ENCODE peak calls at places on chromosomes 6 and 20, in six cellular contexts. One of them, this sample, is unnamed.

GRCh38 chr20:8375898-8376297 is 243.8 kb downstream of the PLCB1 start:
- DNase-seq in fibroblast of lung: no peak
- DNase-seq in cardiac muscle cell: no peak
- DNase-seq in endothelial cell of umbilical vein: no peak
- DNase-seq in foreskin fibroblast: no peak
- DNase-seq in body of pancreas: no peak
- DNase-seq in this sample: no peak

GRCh38 chr6:41615311-41615710 is 23.0 kb upstream of the MDFI start:
- DNase-seq in cardiac muscle cell: no peak
- DNase-seq in fibroblast of lung: no peak
- DNase-seq in endothelial cell of umbilical vein: no peak
- DNase-seq in body of pancreas: no peak
- DNase-seq in foreskin fibroblast: no peak
- DNase-seq in this sample: no peak

GRCh38 chr20:32495217-32495565 is 89.9 kb downstream of the NOL4L start:
- DNase-seq in fibroblast of lung: no peak
- DNase-seq in endothelial cell of umbilical vein: no peak
- DNase-seq in foreskin fibroblast: no peak
- DNase-seq in body of pancreas: no peak
- DNase-seq in cardiac muscle cell: no peak
- DNase-seq in this sample: no peak

GRCh38 chr20:34639755-34640222 is 37.1 kb downstream of the PIGU start:
- DNase-seq in fibroblast of lung: no peak
- DNase-seq in cardiac muscle cell: peak; percentile 2
- DNase-seq in endothelial cell of umbilical vein: peak; percentile 9
- DNase-seq in foreskin fibroblast: no peak
- DNase-seq in body of pancreas: peak; percentile 22
- DNase-seq in this sample: no peak

GRCh38 chr6:149319413-149319812 is 1.9 kb downstream of the TAB2 start:
- DNase-seq in fibroblast of lung: no peak
- DNase-seq in cardiac muscle cell: no peak
- DNase-seq in foreskin fibroblast: no peak
- DNase-seq in body of pancreas: no peak
- DNase-seq in endothelial cell of umbilical vein: peak; percentile 50
- DNase-seq in this sample: no peak

GRCh38 chr20:23362392-23363256 is 642 bp downstream of the GZF1 start:
- DNase-seq in cardiac muscle cell: peak; percentile 76
- DNase-seq in fibroblast of lung: no peak
- DNase-seq in body of pancreas: peak; percentile 64
- DNase-seq in foreskin fibroblast: no peak
- DNase-seq in endothelial cell of umbilical vein: no peak
- DNase-seq in this sample: peak; percentile 86

GRCh38 chr20:21509597-21510331 is 4.1 kb downstream of the NKX2-2 start:
- DNase-seq in cardiac muscle cell: no peak
- DNase-seq in foreskin fibroblast: peak; percentile 55
- DNase-seq in endothelial cell of umbilical vein: no peak
- DNase-seq in body of pancreas: no peak
- DNase-seq in fibroblast of lung: peak; percentile 27
- DNase-seq in this sample: peak; percentile 53

GRCh38 chr20:8523684-8524083 is 391.6 kb downstream of the PLCB1 start:
- DNase-seq in endothelial cell of umbilical vein: no peak
- DNase-seq in foreskin fibroblast: no peak
- DNase-seq in fibroblast of lung: peak; percentile 30
- DNase-seq in body of pancreas: peak; percentile 9
- DNase-seq in cardiac muscle cell: peak; percentile 24
- DNase-seq in this sample: peak; percentile 34

GRCh38 chr6:100099189-100100074 is 105.4 kb upstream of the MCHR2 start:
- DNase-seq in fibroblast of lung: peak; percentile 52
- DNase-seq in endothelial cell of umbilical vein: peak; percentile 44
- DNase-seq in cardiac muscle cell: peak; percentile 58
- DNase-seq in body of pancreas: no peak
- DNase-seq in foreskin fibroblast: no peak
- DNase-seq in this sample: peak; percentile 29

GRCh38 chr20:58130156-58130555 is 98.3 kb downstream of the ANKRD60 start:
- DNase-seq in foreskin fibroblast: no peak
- DNase-seq in body of pancreas: no peak
- DNase-seq in cardiac muscle cell: no peak
- DNase-seq in endothelial cell of umbilical vein: no peak
- DNase-seq in fibroblast of lung: no peak
- DNase-seq in this sample: no peak

GRCh38 chr6:13272131-13273046 is 55.9 kb downstream of the TBC1D7 start:
- DNase-seq in body of pancreas: peak; percentile 70
- DNase-seq in foreskin fibroblast: no peak
- DNase-seq in endothelial cell of umbilical vein: no peak
- DNase-seq in fibroblast of lung: no peak
- DNase-seq in cardiac muscle cell: no peak
- DNase-seq in this sample: peak; percentile 94

GRCh38 chr20:51938557-51939324 is 136.4 kb upstream of the SALL4 start:
- DNase-seq in body of pancreas: no peak
- DNase-seq in endothelial cell of umbilical vein: no peak
- DNase-seq in cardiac muscle cell: no peak
- DNase-seq in fibroblast of lung: peak; percentile 85
- DNase-seq in foreskin fibroblast: peak; percentile 19
- DNase-seq in this sample: peak; percentile 33

DNA sequence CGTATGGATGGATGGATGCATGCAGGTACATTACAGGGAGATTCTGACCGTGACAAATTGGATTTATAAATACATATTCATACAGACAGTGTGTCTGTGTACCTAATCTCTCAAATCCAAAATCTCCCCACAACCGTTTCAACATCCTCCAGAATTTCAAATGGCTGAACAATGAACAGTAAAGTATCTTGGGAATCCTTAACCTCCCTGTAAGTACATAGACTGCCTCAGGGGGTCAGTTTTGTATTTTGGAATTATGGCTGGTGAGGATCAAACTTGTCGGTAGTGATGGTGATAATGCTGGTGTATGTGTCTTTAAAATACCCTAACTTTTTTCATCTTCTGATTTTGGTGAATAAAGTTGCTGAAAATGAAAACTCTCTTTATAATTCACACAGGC is 246.2 kb downstream of the FOXC1 start:
- DNase-seq in endothelial cell of umbilical vein: no peak
- DNase-seq in cardiac muscle cell: no peak
- DNase-seq in fibroblast of lung: no peak
- DNase-seq in body of pancreas: no peak
- DNase-seq in foreskin fibroblast: no peak
- DNase-seq in this sample: no peak
- H3K4me3 ChIP-seq in endothelial cell of umbilical vein: no peak overlapping the region
- H3K4me3 ChIP-seq in cardiac muscle cell: no peak overlapping the region
- H3K4me3 ChIP-seq in fibroblast of lung: no peak overlapping the region
- H3K4me3 ChIP-seq in body of pancreas: no peak overlapping the region
- H3K4me3 ChIP-seq in foreskin fibroblast: no peak overlapping the region
- H3K4me3 ChIP-seq in this sample: no peak overlapping the region

GRCh38 chr6:12062605-12063004 is 50.5 kb downstream of the HIVEP1 start:
- DNase-seq in body of pancreas: no peak
- DNase-seq in foreskin fibroblast: no peak
- DNase-seq in fibroblast of lung: no peak
- DNase-seq in cardiac muscle cell: no peak
- DNase-seq in endothelial cell of umbilical vein: no peak
- DNase-seq in this sample: no peak

GRCh38 chr6:12064125-12064524 is 52.0 kb downstream of the HIVEP1 start:
- DNase-seq in fibroblast of lung: peak; percentile 69
- DNase-seq in endothelial cell of umbilical vein: no peak
- DNase-seq in cardiac muscle cell: no peak
- DNase-seq in foreskin fibroblast: peak; percentile 57
- DNase-seq in body of pancreas: no peak
- DNase-seq in this sample: no peak

GRCh38 chr6:12060780-12061619 is 48.9 kb downstream of the HIVEP1 start:
- DNase-seq in foreskin fibroblast: no peak
- DNase-seq in fibroblast of lung: peak; percentile 51
- DNase-seq in endothelial cell of umbilical vein: no peak
- DNase-seq in body of pancreas: peak; percentile 79
- DNase-seq in cardiac muscle cell: no peak
- DNase-seq in this sample: peak; percentile 95

DNA sequence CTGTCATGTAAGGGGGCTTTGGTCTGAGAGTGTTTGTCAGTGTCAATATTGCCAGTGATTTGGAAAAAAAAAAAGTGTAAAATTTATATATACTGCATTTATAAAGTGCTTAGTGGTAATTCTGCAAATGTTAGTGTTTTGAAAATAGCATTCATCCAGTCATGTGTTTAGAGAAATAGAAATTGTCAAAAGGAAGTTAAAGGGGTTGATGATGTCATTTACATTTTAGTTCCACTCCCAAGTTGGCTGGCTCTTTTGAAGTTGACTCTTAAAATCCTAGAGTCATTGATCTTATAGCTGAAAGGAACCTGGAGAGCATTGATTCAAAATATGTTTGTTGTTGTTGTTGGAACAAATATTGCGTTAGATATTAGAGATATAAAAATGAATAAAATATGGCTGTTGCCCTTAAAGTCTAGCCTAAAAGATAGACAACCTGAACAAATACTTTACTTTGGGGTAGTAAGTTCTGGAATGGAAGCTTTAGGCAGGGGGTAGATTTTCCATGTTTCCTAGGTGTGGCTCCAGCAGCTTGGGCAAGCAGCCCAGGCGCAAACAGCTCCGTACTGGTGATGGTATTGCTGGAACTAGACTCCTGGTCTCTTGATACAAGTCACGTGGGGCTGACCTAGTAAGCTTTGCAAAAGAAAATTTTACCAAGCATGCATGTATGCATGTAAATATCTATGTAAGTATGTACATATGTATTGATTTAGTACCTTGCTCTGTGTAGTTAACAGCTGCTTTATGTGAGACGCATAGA is 46.2 kb downstream of the HIVEP1 start:
- DNase-seq in endothelial cell of umbilical vein: no peak
- DNase-seq in cardiac muscle cell: no peak
- DNase-seq in fibroblast of lung: no peak
- DNase-seq in body of pancreas: peak; percentile 29
- DNase-seq in foreskin fibroblast: no peak
- DNase-seq in this sample: no peak
- H3K4me3 ChIP-seq in endothelial cell of umbilical vein: no peak overlapping the region
- H3K4me3 ChIP-seq in cardiac muscle cell: no peak overlapping the region
- H3K4me3 ChIP-seq in fibroblast of lung: no peak overlapping the region
- H3K4me3 ChIP-seq in body of pancreas: no peak overlapping the region
- H3K4me3 ChIP-seq in foreskin fibroblast: no peak overlapping the region
- H3K4me3 ChIP-seq in this sample: no peak overlapping the region

GRCh38 chr20:62387219-62387913 is 463 bp downstream of the RPS21 start:
- DNase-seq in body of pancreas: no peak
- DNase-seq in endothelial cell of umbilical vein: no peak
- DNase-seq in fibroblast of lung: no peak
- DNase-seq in foreskin fibroblast: no peak
- DNase-seq in cardiac muscle cell: no peak
- DNase-seq in this sample: no peak
- H3K4me3 ChIP-seq in body of pancreas: peak overlapping the region; percentile 89
- H3K4me3 ChIP-seq in endothelial cell of umbilical vein: peak overlapping the region; percentile 75
- H3K4me3 ChIP-seq in fibroblast of lung: peak overlapping the region; percentile 96
- H3K4me3 ChIP-seq in foreskin fibroblast: peak overlapping the region; percentile 99
- H3K4me3 ChIP-seq in cardiac muscle cell: peak overlapping the region; percentile 75
- H3K4me3 ChIP-seq in this sample: peak overlapping the region; percentile 99

GRCh38 chr6:32442977-32443552 is 3.4 kb downstream of the HLA-DRA start:
- DNase-seq in body of pancreas: no peak
- DNase-seq in endothelial cell of umbilical vein: no peak
- DNase-seq in foreskin fibroblast: no peak
- DNase-seq in fibroblast of lung: no peak
- DNase-seq in cardiac muscle cell: no peak
- DNase-seq in this sample: no peak
- H3K4me3 ChIP-seq in body of pancreas: no peak overlapping the region
- H3K4me3 ChIP-seq in endothelial cell of umbilical vein: no peak overlapping the region
- H3K4me3 ChIP-seq in foreskin fibroblast: no peak overlapping the region
- H3K4me3 ChIP-seq in fibroblast of lung: no peak overlapping the region
- H3K4me3 ChIP-seq in cardiac muscle cell: no peak overlapping the region
- H3K4me3 ChIP-seq in this sample: no peak overlapping the region

DNA sequence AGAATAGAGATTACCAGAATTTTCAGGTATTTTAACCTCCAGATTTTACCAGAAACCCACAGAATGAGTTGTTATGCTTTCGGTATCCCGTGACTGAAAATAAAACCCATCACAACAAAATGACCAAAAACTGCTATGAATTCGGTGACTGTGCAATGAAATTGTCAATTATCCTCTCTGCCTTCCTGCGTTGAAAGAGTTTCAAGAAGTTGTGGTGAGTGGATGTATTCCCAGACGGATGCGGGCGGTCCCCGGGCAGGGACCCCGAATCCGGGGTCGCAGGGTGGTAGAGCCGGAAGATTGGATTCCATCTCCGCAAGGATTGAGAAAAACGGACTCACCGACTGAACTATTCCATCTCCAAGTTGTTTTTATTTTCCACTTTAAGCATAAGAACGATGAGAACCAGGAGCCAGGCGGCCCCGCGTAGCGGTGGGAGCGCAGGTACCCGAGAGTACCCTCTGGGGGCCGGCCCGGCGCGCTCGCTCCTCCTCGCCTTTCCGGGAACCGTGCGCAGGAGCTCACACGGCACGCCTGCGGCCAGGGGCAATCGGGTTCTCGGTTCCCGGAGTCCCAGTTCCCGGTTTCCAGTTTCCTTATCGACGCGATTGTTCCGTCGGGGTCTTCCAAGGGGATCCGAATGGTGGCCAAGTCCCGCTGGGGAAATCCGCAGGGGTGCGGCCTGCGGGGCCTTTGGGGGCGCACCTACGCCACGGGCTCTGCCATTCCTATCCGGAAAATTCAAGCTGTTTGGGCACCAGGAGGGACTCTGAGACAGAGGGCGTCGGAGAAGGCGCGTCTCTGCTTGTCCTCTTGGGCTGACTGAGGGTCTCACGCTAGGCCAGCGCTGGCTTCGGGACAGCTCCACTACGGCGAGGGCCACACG is 104.9 kb upstream of the PRDM1 start:
- DNase-seq in body of pancreas: no peak
- DNase-seq in fibroblast of lung: no peak
- DNase-seq in foreskin fibroblast: no peak
- DNase-seq in cardiac muscle cell: peak; percentile 29
- DNase-seq in endothelial cell of umbilical vein: no peak
- DNase-seq in this sample: no peak
- H3K4me3 ChIP-seq in body of pancreas: no peak overlapping the region
- H3K4me3 ChIP-seq in fibroblast of lung: peak overlapping the region; percentile 53
- H3K4me3 ChIP-seq in foreskin fibroblast: no peak overlapping the region
- H3K4me3 ChIP-seq in cardiac muscle cell: peak overlapping the region; percentile 25
- H3K4me3 ChIP-seq in endothelial cell of umbilical vein: no peak overlapping the region
- H3K4me3 ChIP-seq in this sample: no peak overlapping the region

GRCh38 chr6:70282906-70283461 is 19.9 kb downstream of the COL9A1 start:
- DNase-seq in fibroblast of lung: no peak
- DNase-seq in foreskin fibroblast: no peak
- DNase-seq in body of pancreas: no peak
- DNase-seq in cardiac muscle cell: peak; percentile 75
- DNase-seq in endothelial cell of umbilical vein: no peak
- DNase-seq in this sample: no peak
- H3K4me3 ChIP-seq in fibroblast of lung: no peak overlapping the region
- H3K4me3 ChIP-seq in foreskin fibroblast: no peak overlapping the region
- H3K4me3 ChIP-seq in body of pancreas: no peak overlapping the region
- H3K4me3 ChIP-seq in cardiac muscle cell: peak overlapping the region; percentile 19
- H3K4me3 ChIP-seq in endothelial cell of umbilical vein: no peak overlapping the region
- H3K4me3 ChIP-seq in this sample: no peak overlapping the region

GRCh38 chr6:163435013-163435412 is 20.5 kb downstream of the QKI start:
- DNase-seq in foreskin fibroblast: no peak
- DNase-seq in cardiac muscle cell: no peak
- DNase-seq in fibroblast of lung: no peak
- DNase-seq in endothelial cell of umbilical vein: no peak
- DNase-seq in body of pancreas: no peak
- DNase-seq in this sample: no peak
- H3K4me3 ChIP-seq in foreskin fibroblast: no peak overlapping the region
- H3K4me3 ChIP-seq in cardiac muscle cell: no peak overlapping the region
- H3K4me3 ChIP-seq in fibroblast of lung: no peak overlapping the region
- H3K4me3 ChIP-seq in endothelial cell of umbilical vein: no peak overlapping the region
- H3K4me3 ChIP-seq in body of pancreas: no peak overlapping the region
- H3K4me3 ChIP-seq in this sample: no peak overlapping the region

This sample was measured in NB4.